ENCODE peak calls at places on chromosomes 4 and X, in four cellular contexts. One of them, this sample, is unnamed.

GRCh38 chrX:11533211-11533651 is 132.5 kb downstream of the ARHGAP6 start:
- DNase-seq in GM12865: peak; percentile 73
- DNase-seq in tibial nerve: no peak
- DNase-seq in astrocyte: peak; percentile 71
- DNase-seq in this sample: peak; percentile 78

GRCh38 chr4:156962551-156962974 is 9.0 kb downstream of the PDGFC start:
- DNase-seq in GM12865: no peak
- DNase-seq in tibial nerve: no peak
- DNase-seq in astrocyte: peak; percentile 89
- DNase-seq in this sample: peak; percentile 98

GRCh38 chr4:157992038-157992706 is 180.7 kb downstream of the GASK1B start:
- DNase-seq in GM12865: peak; percentile 56
- DNase-seq in tibial nerve: no peak
- DNase-seq in astrocyte: peak; percentile 42
- DNase-seq in this sample: peak; percentile 77

GRCh38 chr4:173167793-173168395 is 717 bp upstream of the GALNT7 start:
- DNase-seq in GM12865: peak; percentile 77
- DNase-seq in tibial nerve: no peak
- DNase-seq in astrocyte: peak; percentile 40
- DNase-seq in this sample: no peak

GRCh38 chr4:38242822-38243384 is 282.7 kb downstream of the PTTG2 start:
- DNase-seq in GM12865: no peak
- DNase-seq in tibial nerve: no peak
- DNase-seq in astrocyte: no peak
- DNase-seq in this sample: no peak

GRCh38 chrX:103187953-103188475 is 26.9 kb upstream of the BEX4 start:
- DNase-seq in GM12865: no peak
- DNase-seq in tibial nerve: no peak
- DNase-seq in astrocyte: peak; percentile 2
- DNase-seq in this sample: no peak

GRCh38 chr4:3416270-3416669 is 25.5 kb upstream of the HGFAC start:
- DNase-seq in GM12865: no peak
- DNase-seq in tibial nerve: peak; percentile 5
- DNase-seq in astrocyte: no peak
- DNase-seq in this sample: no peak

GRCh38 chrX:65034641-65035450 is 58.6 kb upstream of the ZC4H2 start:
- DNase-seq in GM12865: peak; percentile 91
- DNase-seq in tibial nerve: peak; percentile 35
- DNase-seq in astrocyte: peak; percentile 17
- DNase-seq in this sample: peak; percentile 76

GRCh38 chr4:113467581-113467980 is 294.0 kb downstream of the CAMK2D start:
- DNase-seq in GM12865: no peak
- DNase-seq in tibial nerve: no peak
- DNase-seq in astrocyte: peak; percentile 71
- DNase-seq in this sample: peak; percentile 84

GRCh38 chr4:114081783-114082182 is 102.3 kb upstream of the ARSJ start:
- DNase-seq in GM12865: no peak
- DNase-seq in tibial nerve: no peak
- DNase-seq in astrocyte: no peak
- DNase-seq in this sample: no peak

GRCh38 chrX:47235691-47236103 is 2.9 kb downstream of the USP11 start:
- DNase-seq in GM12865: no peak
- DNase-seq in tibial nerve: no peak
- DNase-seq in astrocyte: no peak
- DNase-seq in this sample: no peak

GRCh38 chr4:98864560-98864959 is 64.4 kb downstream of the EIF4E start:
- DNase-seq in GM12865: no peak
- DNase-seq in tibial nerve: no peak
- DNase-seq in astrocyte: no peak
- DNase-seq in this sample: no peak

GRCh38 chrX:8987672-8988250 is 46.2 kb downstream of the FAM9B start:
- DNase-seq in GM12865: peak; percentile 0
- DNase-seq in tibial nerve: no peak
- DNase-seq in astrocyte: no peak
- DNase-seq in this sample: no peak

GRCh38 chr4:128379860-128380259 is 92.2 kb upstream of the PGRMC2 start:
- DNase-seq in GM12865: peak; percentile 28
- DNase-seq in tibial nerve: no peak
- DNase-seq in astrocyte: no peak
- DNase-seq in this sample: peak; percentile 53

GRCh38 chr4:120348521-120348920 is 281.9 kb upstream of the MAD2L1 start:
- DNase-seq in GM12865: no peak
- DNase-seq in tibial nerve: no peak
- DNase-seq in astrocyte: no peak
- DNase-seq in this sample: no peak

GRCh38 chrX:39174761-39175417 is 373.6 kb downstream of the MID1IP1 start:
- DNase-seq in GM12865: no peak
- DNase-seq in tibial nerve: no peak
- DNase-seq in astrocyte: no peak
- DNase-seq in this sample: no peak

GRCh38 chrX:70554081-70554480 is 109.4 kb downstream of the DLG3 start:
- DNase-seq in GM12865: peak; percentile 1
- DNase-seq in tibial nerve: no peak
- DNase-seq in astrocyte: peak; percentile 2
- DNase-seq in this sample: peak; percentile 42

GRCh38 chrX:66728818-66729271 is 90.0 kb upstream of the EDA2R start:
- DNase-seq in GM12865: peak; percentile 34
- DNase-seq in tibial nerve: peak; percentile 15
- DNase-seq in astrocyte: peak; percentile 16
- DNase-seq in this sample: peak; percentile 71

GRCh38 chr4:139734201-139734874 is 68.7 kb downstream of the MGST2 start:
- DNase-seq in GM12865: no peak
- DNase-seq in tibial nerve: no peak
- DNase-seq in astrocyte: peak; percentile 46
- DNase-seq in this sample: peak; percentile 80

GRCh38 chr4:176779421-176779820 is 13.3 kb downstream of the VEGFC start:
- DNase-seq in GM12865: no peak
- DNase-seq in tibial nerve: no peak
- DNase-seq in astrocyte: no peak
- DNase-seq in this sample: no peak

GRCh38 chr4:142519342-142519741 is 326.8 kb downstream of the INPP4B start:
- DNase-seq in GM12865: no peak
- DNase-seq in tibial nerve: no peak
- DNase-seq in astrocyte: peak; percentile 4
- DNase-seq in this sample: no peak

GRCh38 chrX:116289592-116289991 is 119.0 kb downstream of the AGTR2 start:
- DNase-seq in GM12865: no peak
- DNase-seq in tibial nerve: no peak
- DNase-seq in astrocyte: no peak
- DNase-seq in this sample: no peak

DNA sequence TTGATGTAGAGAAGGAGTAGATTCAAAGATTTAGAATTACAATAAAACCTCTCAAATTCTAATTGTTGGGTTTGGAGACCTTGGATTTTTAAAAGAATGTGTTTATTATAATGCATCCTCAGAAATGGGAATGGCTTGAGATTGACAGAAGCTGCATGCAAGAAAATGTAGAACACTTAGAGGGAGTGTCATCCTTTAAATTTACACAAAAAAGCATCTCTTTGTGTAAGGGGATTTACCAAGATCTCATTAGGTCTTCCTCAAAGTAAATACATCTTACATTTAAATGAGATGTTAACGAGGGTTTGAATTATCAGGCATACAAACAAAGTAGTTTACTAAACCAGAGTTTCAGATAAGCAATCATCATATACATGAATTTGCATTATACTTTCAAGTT is 615.0 kb downstream of the FAM133A start:
- DNase-seq in GM12865: no peak
- DNase-seq in tibial nerve: no peak
- DNase-seq in astrocyte: no peak
- DNase-seq in this sample: no peak
- H3K4me3 ChIP-seq in GM12865: no peak overlapping the region
- H3K4me3 ChIP-seq in tibial nerve: no peak overlapping the region
- H3K4me3 ChIP-seq in astrocyte: no peak overlapping the region
- H3K4me3 ChIP-seq in this sample: no peak overlapping the region

GRCh38 chr4:783133-783541 is 42.8 kb downstream of the CPLX1 start:
- DNase-seq in GM12865: no peak
- DNase-seq in tibial nerve: peak; percentile 10
- DNase-seq in astrocyte: no peak
- DNase-seq in this sample: no peak

GRCh38 chr4:780730-781492 is 45.0 kb downstream of the CPLX1 start:
- DNase-seq in GM12865: no peak
- DNase-seq in tibial nerve: no peak
- DNase-seq in astrocyte: no peak
- DNase-seq in this sample: no peak

GRCh38 chr4:779555-779954 is 46.4 kb downstream of the CPLX1 start:
- DNase-seq in GM12865: no peak
- DNase-seq in tibial nerve: no peak
- DNase-seq in astrocyte: no peak
- DNase-seq in this sample: no peak

GRCh38 chr4:784401-785331 is 41.3 kb downstream of the CPLX1 start:
- DNase-seq in GM12865: no peak
- DNase-seq in tibial nerve: peak; percentile 13
- DNase-seq in astrocyte: no peak
- DNase-seq in this sample: no peak

DNA sequence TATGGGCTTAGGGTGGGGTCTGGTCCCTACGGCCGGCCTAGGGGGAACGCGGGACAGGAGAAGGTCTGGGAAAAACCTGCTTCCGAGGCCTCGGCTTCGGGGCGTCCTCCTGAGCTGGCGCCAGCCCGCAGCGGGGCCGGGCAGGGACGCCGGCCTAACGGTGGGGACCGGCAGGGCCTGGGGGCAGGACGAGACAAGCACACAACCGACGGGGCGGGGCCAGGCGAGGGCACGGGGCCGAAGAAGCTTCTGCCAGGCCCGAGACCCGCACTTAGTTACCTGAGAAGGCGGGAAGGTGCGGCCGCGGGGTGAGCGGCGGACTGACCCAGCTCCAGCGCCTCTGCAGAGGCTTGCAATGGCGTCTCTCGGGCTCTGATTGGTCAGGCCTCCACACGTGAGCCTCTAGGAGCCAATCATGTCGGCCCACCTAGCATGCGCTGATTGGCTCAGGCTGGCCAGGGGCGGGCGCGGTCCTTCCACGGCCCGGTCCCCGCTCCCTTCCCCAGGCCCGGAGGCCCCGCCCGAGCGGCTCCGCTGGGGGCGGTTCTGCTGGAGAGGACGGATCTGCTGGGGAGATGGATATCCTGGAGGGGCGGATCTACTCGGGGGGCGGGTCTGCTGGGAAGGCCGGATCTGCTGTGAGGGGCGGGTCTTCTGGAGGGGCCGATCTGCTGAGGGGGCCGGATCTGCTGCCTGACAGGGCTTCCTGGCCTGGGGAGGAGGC is 44.3 kb downstream of the CPLX1 start:
- DNase-seq in GM12865: peak; percentile 99
- DNase-seq in tibial nerve: peak; percentile 98
- DNase-seq in astrocyte: peak; percentile 95
- DNase-seq in this sample: peak; percentile 99
- TF ChIP-seq CTCF in GM12865: no peak
- TF ChIP-seq CTCF in tibial nerve: no peak
- TF ChIP-seq CTCF in astrocyte: no peak
- TF ChIP-seq CTCF in this sample: no peak

GRCh38 chr4:26807330-26807729 is 53.3 kb upstream of the STIM2 start:
- DNase-seq in GM12865: no peak
- DNase-seq in tibial nerve: no peak
- DNase-seq in astrocyte: no peak
- DNase-seq in this sample: no peak
- H3K4me3 ChIP-seq in GM12865: no peak overlapping the region
- H3K4me3 ChIP-seq in tibial nerve: no peak overlapping the region
- H3K4me3 ChIP-seq in astrocyte: no peak overlapping the region
- H3K4me3 ChIP-seq in this sample: no peak overlapping the region

DNA sequence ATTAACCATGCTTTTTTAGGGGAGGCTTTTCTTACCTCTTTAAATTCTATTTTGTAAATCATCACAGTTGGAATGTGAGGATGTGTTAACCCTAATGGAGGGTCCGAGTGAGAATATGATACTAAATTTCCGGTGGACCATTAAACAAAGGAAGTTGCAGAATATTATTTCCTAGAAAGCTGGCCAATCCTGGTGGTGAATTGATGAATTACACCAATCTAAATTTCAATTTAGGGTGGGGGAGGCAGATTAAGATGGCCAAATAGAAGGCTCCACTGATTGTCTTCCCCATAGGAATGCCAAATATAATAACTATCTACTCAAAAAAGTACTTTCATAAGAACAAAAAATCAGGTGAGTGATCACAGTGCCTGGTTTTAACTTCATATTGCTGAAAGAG is 1045.6 kb downstream of the GLUD2 start:
- DNase-seq in GM12865: no peak
- DNase-seq in tibial nerve: no peak
- DNase-seq in astrocyte: no peak
- DNase-seq in this sample: no peak
- TF ChIP-seq CTCF in GM12865: no peak
- TF ChIP-seq CTCF in tibial nerve: no peak
- TF ChIP-seq CTCF in astrocyte: no peak
- TF ChIP-seq CTCF in this sample: no peak

DNA sequence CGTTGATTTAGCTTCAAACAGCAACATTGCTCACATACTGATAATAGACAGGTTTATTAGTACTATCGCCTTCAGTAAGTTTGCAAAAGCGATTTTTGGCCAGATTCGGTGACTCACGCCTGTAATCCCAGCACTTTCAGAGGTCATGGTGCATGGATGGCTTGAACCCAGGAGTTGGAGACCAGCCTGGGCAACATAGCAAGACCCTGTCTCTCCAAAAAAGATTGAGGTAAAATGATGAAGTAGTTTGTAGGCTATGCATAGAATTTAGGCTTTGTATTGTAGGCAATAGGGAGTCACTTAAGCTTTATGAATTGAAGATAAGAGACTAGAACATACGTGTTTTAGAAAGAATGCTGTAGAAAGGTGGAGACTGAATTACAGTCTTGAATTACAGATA is 1.1 kb upstream of the GNPDA2 start:
- DNase-seq in GM12865: no peak
- DNase-seq in tibial nerve: no peak
- DNase-seq in astrocyte: no peak
- DNase-seq in this sample: no peak
- H3K4me3 ChIP-seq in GM12865: no peak overlapping the region
- H3K4me3 ChIP-seq in tibial nerve: no peak overlapping the region
- H3K4me3 ChIP-seq in astrocyte: no peak overlapping the region
- H3K4me3 ChIP-seq in this sample: no peak overlapping the region

GRCh38 chr4:1408418-1408817 is 2.2 kb upstream of the NKX1-1 start:
- DNase-seq in GM12865: no peak
- DNase-seq in tibial nerve: no peak
- DNase-seq in astrocyte: no peak
- DNase-seq in this sample: no peak
- TF ChIP-seq CTCF in GM12865: no peak
- TF ChIP-seq CTCF in tibial nerve: no peak
- TF ChIP-seq CTCF in astrocyte: no peak
- TF ChIP-seq CTCF in this sample: no peak

DNA sequence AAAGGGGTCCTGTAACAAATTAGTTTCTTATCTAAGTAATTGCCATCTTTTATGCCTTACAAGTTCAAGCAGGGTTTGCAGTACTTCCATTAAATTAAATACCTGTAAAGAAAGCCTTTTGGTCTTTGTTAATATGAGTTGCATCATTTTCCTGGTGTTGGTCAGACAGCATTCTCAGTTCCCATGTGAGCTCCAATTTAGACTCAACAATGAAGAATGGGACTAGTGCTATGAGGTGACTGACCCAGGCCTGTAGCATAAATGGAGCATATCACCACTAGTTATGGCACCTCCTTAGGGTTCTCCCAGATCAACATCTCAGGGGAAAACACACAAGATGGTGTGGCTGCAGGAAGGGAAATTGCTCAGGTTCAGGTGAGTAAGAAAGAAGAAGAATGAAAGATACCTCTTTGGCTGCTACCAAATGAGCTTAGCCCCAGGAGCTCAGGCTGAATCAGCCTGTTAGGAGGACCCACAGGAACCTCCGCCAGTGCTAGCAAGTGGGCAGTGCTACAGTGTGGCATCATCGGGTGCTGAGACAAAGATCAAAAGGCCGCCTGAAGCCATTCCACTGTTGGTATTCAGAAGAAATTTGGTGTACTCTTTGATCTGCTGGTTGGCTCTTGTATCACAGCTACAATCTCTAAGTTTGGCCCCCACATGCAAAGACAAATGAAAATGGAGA is 1.8 kb downstream of the TTC29 start:
- DNase-seq in GM12865: no peak
- DNase-seq in tibial nerve: no peak
- DNase-seq in astrocyte: no peak
- DNase-seq in this sample: peak; percentile 52
- H3K4me3 ChIP-seq in GM12865: no peak overlapping the region
- H3K4me3 ChIP-seq in tibial nerve: no peak overlapping the region
- H3K4me3 ChIP-seq in astrocyte: no peak overlapping the region
- H3K4me3 ChIP-seq in this sample: no peak overlapping the region

This sample was measured in AG10803.